ENCODE peak calls at places on chromosome 12, in eight cellular contexts. One of them, this sample, is unnamed.

GRCh38 chr12:105906545-105906944 is 232.2 kb downstream of the NUAK1 start:
- DNase-seq in body of pancreas: no peak
- DNase-seq in NB4: no peak
- DNase-seq in ovary: no peak
- DNase-seq in K562: no peak
- DNase-seq in stomach: no peak
- DNase-seq in Peyer's patch: no peak
- DNase-seq in A549: no peak
- DNase-seq in this sample: no peak

GRCh38 chr12:27333311-27334009 is 824 bp downstream of the BMAL2 start:
- DNase-seq in body of pancreas: peak
- DNase-seq in NB4: peak
- DNase-seq in ovary: peak
- DNase-seq in K562: peak
- DNase-seq in stomach: peak
- DNase-seq in Peyer's patch: peak
- DNase-seq in A549: no peak
- DNase-seq in this sample: peak

GRCh38 chr12:62737615-62738014 is 197.3 kb downstream of the PPM1H start:
- DNase-seq in body of pancreas: no peak
- DNase-seq in NB4: no peak
- DNase-seq in ovary: no peak
- DNase-seq in K562: no peak
- DNase-seq in stomach: no peak
- DNase-seq in Peyer's patch: no peak
- DNase-seq in A549: no peak
- DNase-seq in this sample: no peak

GRCh38 chr12:18428416-18428815 is 167.1 kb downstream of the PIK3C2G start:
- DNase-seq in body of pancreas: no peak
- DNase-seq in NB4: no peak
- DNase-seq in ovary: no peak
- DNase-seq in K562: no peak
- DNase-seq in stomach: no peak
- DNase-seq in Peyer's patch: no peak
- DNase-seq in A549: no peak
- DNase-seq in this sample: no peak

GRCh38 chr12:116977465-116978380 is 67.0 kb downstream of the FBXW8 start:
- DNase-seq in body of pancreas: no peak
- DNase-seq in NB4: no peak
- DNase-seq in ovary: no peak
- DNase-seq in K562: no peak
- DNase-seq in stomach: no peak
- DNase-seq in Peyer's patch: no peak
- DNase-seq in A549: no peak
- DNase-seq in this sample: no peak

GRCh38 chr12:97536353-97536752 is 73.7 kb downstream of the RMST start:
- DNase-seq in body of pancreas: no peak
- DNase-seq in NB4: no peak
- DNase-seq in ovary: no peak
- DNase-seq in K562: no peak
- DNase-seq in stomach: no peak
- DNase-seq in Peyer's patch: no peak
- DNase-seq in A549: no peak
- DNase-seq in this sample: no peak

GRCh38 chr12:92297405-92297804 is 151.8 kb upstream of the BTG1 start:
- DNase-seq in body of pancreas: no peak
- DNase-seq in NB4: no peak
- DNase-seq in ovary: no peak
- DNase-seq in K562: no peak
- DNase-seq in stomach: no peak
- DNase-seq in Peyer's patch: no peak
- DNase-seq in A549: no peak
- DNase-seq in this sample: no peak

GRCh38 chr12:60335765-60336164 is 739.9 kb downstream of the SLC16A7 start:
- DNase-seq in body of pancreas: no peak
- DNase-seq in NB4: no peak
- DNase-seq in ovary: no peak
- DNase-seq in K562: no peak
- DNase-seq in stomach: no peak
- DNase-seq in Peyer's patch: no peak
- DNase-seq in A549: peak
- DNase-seq in this sample: no peak

GRCh38 chr12:57459750-57460400 is at the start of gene GLI1:
- DNase-seq in body of pancreas: no peak
- DNase-seq in NB4: no peak
- DNase-seq in ovary: no peak
- DNase-seq in K562: peak
- DNase-seq in stomach: no peak
- DNase-seq in Peyer's patch: peak
- DNase-seq in A549: peak
- DNase-seq in this sample: no peak

GRCh38 chr12:120402217-120402616 is 33.3 kb upstream of the MSI1 start:
- DNase-seq in body of pancreas: no peak
- DNase-seq in NB4: no peak
- DNase-seq in ovary: no peak
- DNase-seq in K562: no peak
- DNase-seq in stomach: no peak
- DNase-seq in Peyer's patch: no peak
- DNase-seq in A549: no peak
- DNase-seq in this sample: no peak

GRCh38 chr12:66048843-66049537 is 81.6 kb downstream of the LLPH start:
- DNase-seq in body of pancreas: no peak
- DNase-seq in NB4: no peak
- DNase-seq in ovary: no peak
- DNase-seq in K562: no peak
- DNase-seq in stomach: no peak
- DNase-seq in Peyer's patch: no peak
- DNase-seq in A549: peak
- DNase-seq in this sample: no peak

GRCh38 chr12:82407481-82407880 is 49.2 kb downstream of the METTL25 start:
- DNase-seq in body of pancreas: no peak
- DNase-seq in NB4: no peak
- DNase-seq in ovary: no peak
- DNase-seq in K562: no peak
- DNase-seq in stomach: no peak
- DNase-seq in Peyer's patch: no peak
- DNase-seq in A549: no peak
- DNase-seq in this sample: no peak

GRCh38 chr12:69254046-69254445 is 14.7 kb downstream of the CPSF6 start:
- DNase-seq in body of pancreas: no peak
- DNase-seq in NB4: peak
- DNase-seq in ovary: no peak
- DNase-seq in K562: peak
- DNase-seq in stomach: no peak
- DNase-seq in Peyer's patch: no peak
- DNase-seq in A549: peak
- DNase-seq in this sample: no peak

GRCh38 chr12:101935769-101936741 is 58.7 kb downstream of the DRAM1 start:
- DNase-seq in body of pancreas: peak
- DNase-seq in NB4: no peak
- DNase-seq in ovary: peak
- DNase-seq in K562: no peak
- DNase-seq in stomach: no peak
- DNase-seq in Peyer's patch: no peak
- DNase-seq in A549: no peak
- DNase-seq in this sample: no peak

GRCh38 chr12:44433647-44434046 is 442.5 kb downstream of the NELL2 start:
- DNase-seq in body of pancreas: no peak
- DNase-seq in NB4: no peak
- DNase-seq in ovary: no peak
- DNase-seq in K562: no peak
- DNase-seq in stomach: no peak
- DNase-seq in Peyer's patch: no peak
- DNase-seq in A549: no peak
- DNase-seq in this sample: no peak

GRCh38 chr12:69008510-69008909 is 75.5 kb upstream of the CPM start:
- DNase-seq in body of pancreas: peak
- DNase-seq in NB4: peak
- DNase-seq in ovary: no peak
- DNase-seq in K562: no peak
- DNase-seq in stomach: no peak
- DNase-seq in Peyer's patch: no peak
- DNase-seq in A549: no peak
- DNase-seq in this sample: no peak

GRCh38 chr12:128994869-128995268 is 141.6 kb downstream of the GLT1D1 start:
- DNase-seq in body of pancreas: no peak
- DNase-seq in NB4: no peak
- DNase-seq in ovary: no peak
- DNase-seq in K562: no peak
- DNase-seq in stomach: no peak
- DNase-seq in Peyer's patch: no peak
- DNase-seq in A549: no peak
- DNase-seq in this sample: peak
- TF ChIP-seq POLR2A in body of pancreas: no peak
- TF ChIP-seq POLR2A in NB4: no peak
- TF ChIP-seq POLR2A in ovary: no peak
- TF ChIP-seq POLR2A in K562: no peak
- TF ChIP-seq POLR2A in stomach: no peak
- TF ChIP-seq POLR2A in Peyer's patch: no peak
- TF ChIP-seq POLR2A in A549: no peak
- TF ChIP-seq POLR2A in this sample: no peak

GRCh38 chr12:1256285-1256684 is 265.3 kb downstream of the ERC1 start:
- DNase-seq in body of pancreas: no peak
- DNase-seq in NB4: no peak
- DNase-seq in ovary: no peak
- DNase-seq in K562: no peak
- DNase-seq in stomach: no peak
- DNase-seq in Peyer's patch: no peak
- DNase-seq in A549: no peak
- DNase-seq in this sample: no peak
- H3K4me3 ChIP-seq in body of pancreas: no peak
- H3K4me3 ChIP-seq in NB4: no peak
- H3K4me3 ChIP-seq in ovary: no peak
- H3K4me3 ChIP-seq in K562: no peak
- H3K4me3 ChIP-seq in stomach: no peak
- H3K4me3 ChIP-seq in Peyer's patch: no peak
- H3K4me3 ChIP-seq in A549: no peak
- H3K4me3 ChIP-seq in this sample: no peak

DNA sequence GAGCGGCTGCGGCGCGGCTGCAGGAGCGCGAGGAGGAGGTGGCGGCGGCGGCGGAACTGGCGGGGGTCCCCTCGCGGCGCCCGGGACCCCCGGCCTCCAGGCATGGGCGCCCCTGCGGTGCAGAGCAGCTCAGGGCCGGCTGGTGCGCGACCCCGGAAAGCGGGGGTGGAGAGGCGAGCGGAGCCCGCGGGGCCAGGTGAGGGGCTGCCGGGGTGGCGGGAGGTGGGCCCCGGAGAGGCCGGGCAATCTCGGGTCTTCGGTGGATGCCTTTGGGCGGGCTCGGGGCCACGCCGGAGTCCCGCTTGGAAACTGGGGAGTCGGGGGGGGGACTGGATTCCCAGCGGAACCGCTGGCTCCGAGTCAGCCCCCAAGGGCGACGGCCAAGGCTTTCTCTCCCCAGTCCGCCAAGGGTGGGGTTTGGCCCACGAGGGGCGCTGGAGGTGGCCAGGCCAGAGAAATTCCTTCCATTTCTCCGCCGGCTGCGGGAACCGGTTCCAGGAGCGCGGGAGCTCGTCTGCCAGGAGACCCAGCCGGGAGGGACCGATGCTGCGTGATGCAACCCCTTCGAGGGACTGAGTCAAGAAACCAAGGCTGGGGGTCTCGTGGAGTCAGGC is 13.9 kb upstream of the NR4A1 start:
- DNase-seq in body of pancreas: peak
- DNase-seq in NB4: no peak
- DNase-seq in ovary: peak
- DNase-seq in K562: no peak
- DNase-seq in stomach: peak
- DNase-seq in Peyer's patch: peak
- DNase-seq in A549: no peak
- DNase-seq in this sample: no peak
- TF ChIP-seq POLR2A in body of pancreas: peak
- TF ChIP-seq POLR2A in NB4: no peak
- TF ChIP-seq POLR2A in ovary: peak
- TF ChIP-seq POLR2A in K562: no peak
- TF ChIP-seq POLR2A in stomach: no peak
- TF ChIP-seq POLR2A in Peyer's patch: no peak
- TF ChIP-seq POLR2A in A549: no peak
- TF ChIP-seq POLR2A in this sample: no peak

GRCh38 chr12:1913377-1914115 is 4.9 kb downstream of the CACNA2D4 start:
- DNase-seq in body of pancreas: no peak
- DNase-seq in NB4: peak
- DNase-seq in ovary: no peak
- DNase-seq in K562: peak
- DNase-seq in stomach: peak
- DNase-seq in Peyer's patch: no peak
- DNase-seq in A549: no peak
- DNase-seq in this sample: no peak

GRCh38 chr12:1912580-1913376 is 5.7 kb downstream of the CACNA2D4 start:
- DNase-seq in body of pancreas: no peak
- DNase-seq in NB4: no peak
- DNase-seq in ovary: no peak
- DNase-seq in K562: peak
- DNase-seq in stomach: peak
- DNase-seq in Peyer's patch: no peak
- DNase-seq in A549: no peak
- DNase-seq in this sample: peak

GRCh38 chr12:1914116-1914911 is 4.1 kb downstream of the CACNA2D4 start:
- DNase-seq in body of pancreas: no peak
- DNase-seq in NB4: peak
- DNase-seq in ovary: no peak
- DNase-seq in K562: peak
- DNase-seq in stomach: peak
- DNase-seq in Peyer's patch: no peak
- DNase-seq in A549: no peak
- DNase-seq in this sample: peak

GRCh38 chr12:1910468-1910867 is 8.0 kb downstream of the CACNA2D4 start:
- DNase-seq in body of pancreas: no peak
- DNase-seq in NB4: no peak
- DNase-seq in ovary: no peak
- DNase-seq in K562: no peak
- DNase-seq in stomach: no peak
- DNase-seq in Peyer's patch: no peak
- DNase-seq in A549: no peak
- DNase-seq in this sample: no peak

GRCh38 chr12:1911598-1912575 is 6.6 kb downstream of the CACNA2D4 start:
- DNase-seq in body of pancreas: no peak
- DNase-seq in NB4: peak
- DNase-seq in ovary: no peak
- DNase-seq in K562: peak
- DNase-seq in stomach: peak
- DNase-seq in Peyer's patch: no peak
- DNase-seq in A549: no peak
- DNase-seq in this sample: no peak
- H3K4me3 ChIP-seq in body of pancreas: no peak
- H3K4me3 ChIP-seq in NB4: no peak
- H3K4me3 ChIP-seq in ovary: no peak
- H3K4me3 ChIP-seq in K562: no peak
- H3K4me3 ChIP-seq in stomach: no peak
- H3K4me3 ChIP-seq in Peyer's patch: no peak
- H3K4me3 ChIP-seq in A549: no peak
- H3K4me3 ChIP-seq in this sample: no peak

This sample was measured in right lobe of liver.